ENCODE peak calls at places on chromosomes 6 and 20, in seven cellular contexts. S is AG04450, M is cardiac muscle cell, G is iris pigment epithelial cell, P is SK-MEL-5, W is GM12865, F is astrocyte of the spinal cord. L is an unnamed sample.

GRCh38 chr6:141744971-141745370 is 387.8 kb upstream of the GJE1 start:
- DNase-seq in P (no peak), M (peak), F (no peak), W (no peak), S (no peak), G (no peak), L (peak)

GRCh38 chr20:37686762-37687477 is 6.9 kb upstream of the CTNNBL1 start:
- DNase-seq in S (no peak), G (peak), F (peak), P (no peak), M (no peak), W (no peak), L (no peak)

GRCh38 chr20:56400001-56400640 is 7.7 kb downstream of the CSTF1 start:
- DNase-seq in G (peak), S (peak), F (peak), M (peak), P (peak), W (peak), L (peak)

GRCh38 chr6:3699231-3699630 is 52.3 kb downstream of the PXDC1 start:
- DNase-seq in F (no peak), S (no peak), G (no peak), P (no peak), M (no peak), W (no peak), L (no peak)

GRCh38 chr20:50919567-50919966 is 11.7 kb downstream of the ADNP start:
- DNase-seq in P (no peak), M (peak), G (peak), S (no peak), W (no peak), F (peak), L (peak)

GRCh38 chr6:65259982-65260381 is 447.0 kb downstream of the EYS start:
- DNase-seq in S (no peak), G (no peak), M (no peak), P (no peak), W (no peak), F (no peak), L (no peak)

GRCh38 chr20:53774487-53775203 is 181.0 kb upstream of the ZNF217 start:
- DNase-seq in F (peak), W (no peak), M (peak), S (peak), P (no peak), G (peak), L (peak)

GRCh38 chr20:16410626-16411025 is 162.6 kb downstream of the KIF16B start:
- DNase-seq in P (no peak), W (no peak), M (no peak), G (no peak), S (no peak), F (no peak), L (no peak)

GRCh38 chr20:54044156-54044555 is 26.2 kb downstream of the BCAS1 start:
- DNase-seq in F (peak), G (peak), W (peak), M (peak), S (no peak), P (no peak), L (no peak)

GRCh38 chr20:32592022-32592421 is 6.9 kb upstream of the NOL4L start:
- DNase-seq in F (no peak), W (no peak), S (no peak), P (no peak), G (no peak), M (no peak), L (no peak)

GRCh38 chr6:152948150-152948768 is 34.6 kb downstream of the FBXO5 start:
- DNase-seq in F (peak), W (peak), G (peak), S (peak), P (peak), M (peak), L (peak)

GRCh38 chr6:127972815-127973214 is 72.0 kb upstream of the THEMIS start:
- DNase-seq in S (no peak), W (no peak), M (no peak), F (no peak), G (peak), P (no peak), L (no peak)

GRCh38 chr6:117465691-117466090 is 16.8 kb upstream of the DCBLD1 start:
- DNase-seq in M (no peak), P (no peak), G (no peak), W (no peak), F (no peak), S (no peak), L (no peak)

GRCh38 chr6:159807150-159807859 is 7.2 kb downstream of the PNLDC1 start:
- DNase-seq in F (no peak), M (peak), W (no peak), G (no peak), S (no peak), P (no peak), L (no peak)

GRCh38 chr6:26538572-26538902 is 371 bp downstream of the HMGN4 start:
- DNase-seq in G (no peak), S (no peak), F (no peak), M (no peak), P (no peak), W (peak), L (peak)

GRCh38 chr6:42165016-42165415 is 8.1 kb upstream of the GUCA1A start:
- DNase-seq in W (no peak), F (no peak), S (peak), P (no peak), M (peak), G (peak), L (no peak)

GRCh38 chr6:117976030-117976651 is 69.1 kb downstream of the SLC35F1 start:
- DNase-seq in W (peak), S (peak), M (peak), P (peak), F (peak), G (peak), L (peak)

GRCh38 chr6:125306756-125307149 is 5.0 kb upstream of the HDDC2 start:
- DNase-seq in W (no peak), S (no peak), G (no peak), F (no peak), M (no peak), P (peak), L (no peak)

GRCh38 chr6:142014515-142014914 is 118.2 kb upstream of the GJE1 start:
- DNase-seq in F (peak), G (peak), M (peak), S (peak), W (no peak), P (peak), L (peak)

GRCh38 chr20:51439160-51439689 is 103.3 kb downstream of the NFATC2 start:
- DNase-seq in M (no peak), G (no peak), W (no peak), F (no peak), P (no peak), S (no peak), L (no peak)

GRCh38 chr6:151209071-151209831 is 30.5 kb upstream of the AKAP12 start:
- DNase-seq in G (peak), W (no peak), P (peak), F (peak), S (no peak), M (peak), L (peak)

GRCh38 chr6:83518946-83519489 is 6.7 kb downstream of the PRSS35 start:
- DNase-seq in G (peak), M (peak), S (no peak), P (peak), F (peak), W (no peak), L (peak)

GRCh38 chr6:128336436-128337095 is 183.8 kb downstream of the PTPRK start:
- DNase-seq in F (no peak), S (no peak), M (no peak), P (no peak), G (peak), W (no peak), L (no peak)

GRCh38 chr6:99458319-99458718 is 33.2 kb upstream of the PNISR start:
- DNase-seq in G (peak), F (peak), W (peak), S (no peak), P (peak), M (peak), L (peak)

GRCh38 chr6:49626811-49627210 is 9.8 kb downstream of the RHAG start:
- DNase-seq in F (no peak), W (no peak), G (no peak), S (no peak), M (no peak), P (no peak), L (no peak)

GRCh38 chr6:144295981-144296767 is 11.0 kb downstream of the UTRN start:
- DNase-seq in F (no peak), W (no peak), G (no peak), P (no peak), S (no peak), M (no peak), L (no peak)

GRCh38 chr6:168030218-168030693 is 32.8 kb downstream of the KIF25 start:
- DNase-seq in P (no peak), M (no peak), F (no peak), G (no peak), W (no peak), S (no peak), L (no peak)

L was measured in lung microvascular endothelial cell.